ENCODE peak calls at places on chromosomes 3 and 15, in ten cellular contexts. P is fibroblast of pulmonary artery, R is mucosa of descending colon, H is cardiac muscle cell, Z is stomach, M is left ventricle myocardium inferior, L is PC-9, F is lower lobe of right lung, T is ascending aorta, K is astrocyte of the spinal cord. I is an unnamed sample.
A peak's percentile ranks its signal among the peaks of the same experiment; 100 is the strongest.

GRCh38 chr3:108099679-108100428 is 9.0 kb upstream of the CD47 start:
- DNase-seq in P (no peak), R (peak; percentile 56), H (no peak), Z (no peak), M (peak; percentile 16), L (no peak), F (peak; percentile 77), T (no peak), K (no peak), I (peak; percentile 30)

GRCh38 chr3:72031581-72031980 is 246.6 kb upstream of the PROK2 start:
- DNase-seq in P (peak; percentile 59), R (no peak), H (no peak), Z (no peak), M (peak; percentile 16), L (no peak), F (peak; percentile 51), T (no peak), K (no peak), I (no peak)

GRCh38 chr3:78887029-78887428 is 880.8 kb downstream of the ROBO1 start:
- DNase-seq in P (peak; percentile 76), R (no peak), H (no peak), Z (no peak), M (no peak), L (no peak), F (no peak), T (no peak), K (peak; percentile 69), I (no peak)

GRCh38 chr3:113104746-113105479 is 106.4 kb upstream of the BOC start:
- DNase-seq in P (no peak), R (no peak), H (no peak), Z (no peak), M (no peak), L (no peak), F (no peak), T (no peak), K (peak; percentile 41), I (no peak)

GRCh38 chr15:64035525-64035924 is 10.8 kb downstream of the DAPK2 start:
- DNase-seq in P (no peak), R (no peak), H (no peak), Z (no peak), M (no peak), L (no peak), F (no peak), T (no peak), K (no peak), I (no peak)

GRCh38 chr15:27077790-27078189 is 106.8 kb downstream of the GABRG3 start:
- DNase-seq in P (no peak), R (no peak), H (no peak), Z (no peak), M (no peak), L (no peak), F (no peak), T (no peak), K (no peak), I (no peak)

GRCh38 chr3:126432901-126433480 is 38.3 kb downstream of the CFAP100 start:
- DNase-seq in P (no peak), R (no peak), H (no peak), Z (peak; percentile 20), M (no peak), L (no peak), F (peak; percentile 40), T (peak; percentile 54), K (no peak), I (no peak)

GRCh38 chr3:107117922-107118576 is 259.2 kb upstream of the CCDC54 start:
- DNase-seq in P (peak; percentile 89), R (no peak), H (peak; percentile 70), Z (no peak), M (no peak), L (no peak), F (no peak), T (no peak), K (peak; percentile 87), I (no peak)

GRCh38 chr3:189907803-189908202 is 212.9 kb downstream of the P3H2 start:
- DNase-seq in P (no peak), R (no peak), H (no peak), Z (no peak), M (no peak), L (no peak), F (no peak), T (no peak), K (peak; percentile 22), I (no peak)

GRCh38 chr15:25739687-25740121 is 123.4 kb downstream of the ATP10A start:
- DNase-seq in P (peak; percentile 42), R (no peak), H (peak; percentile 46), Z (no peak), M (no peak), L (no peak), F (no peak), T (peak; percentile 65), K (peak; percentile 49), I (peak; percentile 44)

GRCh38 chr3:190326930-190327329 is 4.7 kb upstream of the CLDN1 start:
- DNase-seq in P (peak; percentile 80), R (no peak), H (no peak), Z (no peak), M (no peak), L (no peak), F (no peak), T (no peak), K (peak; percentile 74), I (no peak)

GRCh38 chr15:25059698-25060471 is 105.1 kb downstream of the SNRPN start:
- DNase-seq in P (no peak), R (no peak), H (no peak), Z (no peak), M (no peak), L (no peak), F (peak; percentile 15), T (peak; percentile 55), K (no peak), I (no peak)

GRCh38 chr3:125317761-125318496 is 57.2 kb downstream of the ZNF148 start:
- DNase-seq in P (peak; percentile 16), R (no peak), H (no peak), Z (no peak), M (no peak), L (no peak), F (no peak), T (no peak), K (peak; percentile 43), I (no peak)

GRCh38 chr15:66006986-66007385 is 137.7 kb downstream of the RAB11A start:
- DNase-seq in P (peak; percentile 52), R (no peak), H (no peak), Z (no peak), M (no peak), L (peak; percentile 63), F (no peak), T (no peak), K (peak; percentile 8), I (no peak)

GRCh38 chr15:80645494-80646065 is 49.5 kb upstream of the ABHD17C start:
- DNase-seq in P (no peak), R (no peak), H (no peak), Z (no peak), M (no peak), L (no peak), F (no peak), T (no peak), K (no peak), I (no peak)

GRCh38 chr3:160756907-160757623 is 1.0 kb downstream of the PPM1L start:
- DNase-seq in P (no peak), R (peak; percentile 46), H (peak; percentile 43), Z (peak; percentile 32), M (peak; percentile 19), L (no peak), F (no peak), T (peak; percentile 60), K (no peak), I (no peak)
- H3K4me3 ChIP-seq in P (no peak overlapping the region), R (no peak overlapping the region), H (peak overlapping the region; percentile 79), Z (peak overlapping the region; percentile 60), M (peak overlapping the region; percentile 94), L (peak overlapping the region; percentile 71), F (peak overlapping the region; percentile 82), T (peak overlapping the region; percentile 97), K (no peak overlapping the region), I (peak overlapping the region; percentile 79)

DNA sequence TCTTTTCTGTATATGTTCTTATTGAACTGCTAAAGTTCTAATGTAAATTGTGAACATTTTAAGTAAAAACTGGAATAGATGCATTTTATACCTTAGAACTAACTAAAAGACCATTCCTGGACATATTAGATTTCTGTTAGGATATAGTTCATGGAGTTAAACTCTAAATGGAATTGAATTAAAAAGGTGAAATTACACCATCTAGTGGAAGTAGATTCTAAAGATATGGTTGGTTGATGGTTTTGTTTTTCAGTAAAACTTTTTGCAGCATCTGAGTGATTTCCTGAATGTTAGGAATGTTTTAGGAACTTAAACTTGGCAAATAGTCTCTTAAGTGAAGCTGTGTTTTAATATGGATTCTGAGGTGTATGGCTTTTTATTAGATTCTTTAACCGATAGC is 96.8 kb downstream of the SLMAP start:
- DNase-seq in P (peak; percentile 53), R (no peak), H (no peak), Z (no peak), M (no peak), L (no peak), F (no peak), T (no peak), K (peak; percentile 48), I (no peak)
- TF ChIP-seq CTCF in P (peak; percentile 27), R (no peak), H (peak; percentile 28), Z (no peak), M (peak; percentile 22), L (peak; percentile 59), F (no peak), T (peak; percentile 51), K (peak; percentile 4), I (peak; percentile 25)

GRCh38 chr3:152272771-152273242 is 4.1 kb downstream of the MBNL1 start:
- DNase-seq in P (peak; percentile 82), R (no peak), H (no peak), Z (no peak), M (no peak), L (peak; percentile 43), F (no peak), T (no peak), K (peak; percentile 85), I (peak; percentile 33)
- H3K4me3 ChIP-seq in P (peak overlapping the region; percentile 83), R (no peak overlapping the region), H (no peak overlapping the region), Z (peak overlapping the region; percentile 71), M (peak overlapping the region; percentile 90), L (no peak overlapping the region), F (peak overlapping the region; percentile 83), T (peak overlapping the region; percentile 86), K (no peak overlapping the region), I (peak overlapping the region; percentile 33)

GRCh38 chr3:4593014-4593413 is 99.9 kb downstream of the ITPR1 start:
- DNase-seq in P (no peak), R (no peak), H (no peak), Z (no peak), M (no peak), L (no peak), F (no peak), T (no peak), K (no peak), I (no peak)
- TF ChIP-seq CTCF in P (no peak), R (no peak), H (no peak), Z (no peak), M (no peak), L (no peak), F (no peak), T (no peak), K (no peak), I (no peak)

DNA sequence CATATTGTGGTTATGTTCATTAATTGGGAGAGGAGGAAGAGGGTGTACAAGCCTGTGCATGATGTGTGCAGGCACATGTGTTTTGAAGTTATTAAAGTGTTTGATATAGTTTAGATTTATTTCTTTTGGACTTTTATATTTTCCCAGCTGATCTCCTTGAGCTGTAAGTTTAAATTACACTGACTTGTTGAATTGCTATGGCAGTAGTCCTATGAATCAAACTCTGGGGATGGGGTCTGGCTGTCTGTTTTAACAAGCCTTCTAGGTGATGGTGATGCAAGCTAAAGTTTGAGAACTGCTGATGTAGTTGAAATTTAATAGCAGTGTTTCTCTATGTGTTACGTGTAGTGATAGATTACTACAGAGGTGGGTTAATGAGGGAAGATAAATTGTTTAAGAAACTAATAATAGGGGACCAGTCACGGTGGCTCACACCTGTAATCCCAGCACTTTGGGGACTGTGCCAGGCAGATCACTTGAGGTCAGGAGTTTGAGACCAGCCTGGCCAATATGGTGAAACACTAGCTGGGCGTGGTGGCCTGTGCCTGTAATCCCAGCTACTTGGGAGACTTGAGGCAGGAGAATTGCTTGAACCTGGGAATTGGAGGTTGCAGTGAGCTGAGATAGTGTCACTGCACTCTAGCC is 7.0 kb downstream of the ARIH1 start:
- DNase-seq in P (no peak), R (no peak), H (no peak), Z (no peak), M (no peak), L (no peak), F (no peak), T (no peak), K (no peak), I (no peak)
- H3K4me3 ChIP-seq in P (no peak overlapping the region), R (no peak overlapping the region), H (no peak overlapping the region), Z (no peak overlapping the region), M (no peak overlapping the region), L (no peak overlapping the region), F (no peak overlapping the region), T (no peak overlapping the region), K (no peak overlapping the region), I (no peak overlapping the region)